ENCODE peak calls at places on chromosomes 2 and 18, in four cellular contexts. N is HEK293T, T is neural progenitor cell, C is ureter. I is an unnamed sample.
A peak's percentile ranks its signal among the peaks of the same experiment; 100 is the strongest.

GRCh38 chr2:222722327-222722946 is 51.0 kb downstream of the MOGAT1 start:
- DNase-seq in N (no peak), C (no peak), T (no peak), I (no peak)

GRCh38 chr2:200026838-200027237 is 71.5 kb downstream of the MAIP1 start:
- DNase-seq in N (no peak), T (no peak), C (no peak), I (no peak)

GRCh38 chr2:144648837-144649485 is 129.0 kb upstream of the ZEB2 start:
- DNase-seq in N (no peak), C (no peak), T (peak; percentile 72), I (no peak)

GRCh38 chr2:133215477-133215876 is 352.8 kb downstream of the NCKAP5 start:
- DNase-seq in T (no peak), C (no peak), N (no peak), I (no peak)

GRCh38 chr2:11398710-11399109 is 54.3 kb upstream of the ROCK2 start:
- DNase-seq in C (no peak), N (no peak), T (no peak), I (peak; percentile 76)

GRCh38 chr2:557635-558301 is 119.4 kb downstream of the TMEM18 start:
- DNase-seq in T (no peak), C (no peak), N (no peak), I (no peak)

GRCh38 chr18:37254256-37254880 is 311.2 kb downstream of the CELF4 start:
- DNase-seq in C (no peak), T (no peak), N (peak; percentile 58), I (no peak)

GRCh38 chr2:182144039-182144779 is 158.6 kb downstream of the PPP1R1C start:
- DNase-seq in C (no peak), T (no peak), N (peak; percentile 7), I (no peak)

GRCh38 chr2:223797811-223798721 is 39.3 kb downstream of the AP1S3 start:
- DNase-seq in N (no peak), T (peak; percentile 39), C (no peak), I (peak; percentile 11)

GRCh38 chr2:191218292-191218898 is 26.8 kb upstream of the MYO1B start:
- DNase-seq in N (peak; percentile 61), C (no peak), T (peak; percentile 88), I (peak; percentile 63)

GRCh38 chr2:239113592-239113991 is 265.7 kb downstream of the TWIST2 start:
- DNase-seq in N (no peak), C (no peak), T (no peak), I (no peak)

GRCh38 chr2:158191076-158191566 is 89.4 kb downstream of the UPP2 start:
- DNase-seq in T (peak; percentile 23), N (no peak), C (no peak), I (no peak)

GRCh38 chr2:26352892-26353291 is 6.3 kb upstream of the ADGRF3 start:
- DNase-seq in T (no peak), N (no peak), C (no peak), I (peak; percentile 52)

GRCh38 chr18:5097116-5097703 is 99.8 kb downstream of the AKAIN1 start:
- DNase-seq in T (no peak), N (no peak), C (no peak), I (no peak)

GRCh38 chr2:71512386-71512785 is 59.0 kb downstream of the DYSF start:
- DNase-seq in T (no peak), C (no peak), N (no peak), I (no peak)

I was measured in erythroblast.